ENCODE peak calls at places on chromosomes 4 and X, in nine cellular contexts. One of them, this sample, is unnamed.

GRCh38 chr4:8278009-8278395 is 8.4 kb downstream of the HTRA3 start:
- DNase-seq in HepG2: no peak
- DNase-seq in breast epithelium: no peak
- DNase-seq in K562: no peak
- DNase-seq in SK-N-SH: no peak
- DNase-seq in endothelial cell of umbilical vein: no peak
- DNase-seq in H1: no peak
- DNase-seq in stomach: no peak
- DNase-seq in vagina: no peak
- DNase-seq in this sample: no peak

GRCh38 chr4:152273343-152273742 is 262.5 kb downstream of the FBXW7 start:
- DNase-seq in SK-N-SH: no peak
- DNase-seq in endothelial cell of umbilical vein: no peak
- DNase-seq in vagina: no peak
- DNase-seq in HepG2: no peak
- DNase-seq in H1: no peak
- DNase-seq in K562: no peak
- DNase-seq in breast epithelium: peak; percentile 77
- DNase-seq in stomach: no peak
- DNase-seq in this sample: peak; percentile 45

GRCh38 chr4:145819246-145820181 is 119.1 kb downstream of the ZNF827 start:
- DNase-seq in breast epithelium: no peak
- DNase-seq in endothelial cell of umbilical vein: no peak
- DNase-seq in stomach: no peak
- DNase-seq in vagina: no peak
- DNase-seq in H1: no peak
- DNase-seq in HepG2: no peak
- DNase-seq in SK-N-SH: no peak
- DNase-seq in K562: no peak
- DNase-seq in this sample: no peak

GRCh38 chrX:117978402-117978801 is 138.2 kb downstream of the KLHL13 start:
- DNase-seq in vagina: no peak
- DNase-seq in SK-N-SH: no peak
- DNase-seq in endothelial cell of umbilical vein: no peak
- DNase-seq in H1: no peak
- DNase-seq in breast epithelium: no peak
- DNase-seq in stomach: no peak
- DNase-seq in HepG2: no peak
- DNase-seq in K562: no peak
- DNase-seq in this sample: no peak

GRCh38 chrX:68669094-68669830 is 21.8 kb downstream of the STARD8 start:
- DNase-seq in SK-N-SH: peak; percentile 68
- DNase-seq in stomach: no peak
- DNase-seq in HepG2: no peak
- DNase-seq in vagina: no peak
- DNase-seq in endothelial cell of umbilical vein: no peak
- DNase-seq in K562: peak; percentile 15
- DNase-seq in H1: no peak
- DNase-seq in breast epithelium: no peak
- DNase-seq in this sample: no peak

GRCh38 chr4:118994030-118994429 is 105.4 kb downstream of the SYNPO2 start:
- DNase-seq in endothelial cell of umbilical vein: no peak
- DNase-seq in breast epithelium: no peak
- DNase-seq in H1: no peak
- DNase-seq in HepG2: no peak
- DNase-seq in SK-N-SH: no peak
- DNase-seq in stomach: peak; percentile 38
- DNase-seq in vagina: no peak
- DNase-seq in K562: no peak
- DNase-seq in this sample: peak; percentile 94

GRCh38 chr4:166143227-166143626 is 270.2 kb downstream of the TLL1 start:
- DNase-seq in stomach: no peak
- DNase-seq in HepG2: no peak
- DNase-seq in H1: no peak
- DNase-seq in endothelial cell of umbilical vein: no peak
- DNase-seq in SK-N-SH: no peak
- DNase-seq in vagina: no peak
- DNase-seq in breast epithelium: no peak
- DNase-seq in K562: no peak
- DNase-seq in this sample: no peak

GRCh38 chrX:102067966-102068723 is 57.3 kb upstream of the TCEAL2 start:
- DNase-seq in SK-N-SH: peak; percentile 10
- DNase-seq in stomach: no peak
- DNase-seq in breast epithelium: no peak
- DNase-seq in K562: no peak
- DNase-seq in HepG2: peak; percentile 1
- DNase-seq in H1: no peak
- DNase-seq in vagina: no peak
- DNase-seq in endothelial cell of umbilical vein: peak; percentile 17
- DNase-seq in this sample: no peak

GRCh38 chrX:133497356-133497755 is 82.1 kb upstream of the GPC4 start:
- DNase-seq in endothelial cell of umbilical vein: no peak
- DNase-seq in H1: no peak
- DNase-seq in vagina: no peak
- DNase-seq in HepG2: no peak
- DNase-seq in SK-N-SH: no peak
- DNase-seq in stomach: no peak
- DNase-seq in K562: no peak
- DNase-seq in breast epithelium: no peak
- DNase-seq in this sample: no peak

DNA sequence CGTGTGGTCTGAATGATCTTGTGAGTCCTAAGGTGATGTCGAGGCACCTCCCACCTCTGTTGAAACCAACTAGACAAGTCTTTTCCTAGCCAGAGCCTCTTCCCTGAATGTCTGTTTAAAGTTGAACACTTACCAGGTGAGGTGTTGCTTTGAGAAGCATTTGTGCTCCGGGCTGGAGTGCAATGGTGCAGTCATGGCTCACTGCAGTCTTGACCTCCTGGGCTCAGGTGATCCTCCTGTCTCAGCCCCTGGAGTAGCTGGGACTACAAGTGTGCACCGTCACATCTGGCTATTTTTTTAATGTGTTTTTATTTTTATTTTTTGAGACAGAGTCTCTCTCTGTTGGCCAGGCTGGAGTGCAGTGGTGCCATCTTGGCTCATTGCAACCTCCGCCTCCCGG is 18.1 kb downstream of the RNF4 start:
- DNase-seq in SK-N-SH: no peak
- DNase-seq in HepG2: no peak
- DNase-seq in endothelial cell of umbilical vein: no peak
- DNase-seq in breast epithelium: no peak
- DNase-seq in H1: no peak
- DNase-seq in vagina: no peak
- DNase-seq in K562: no peak
- DNase-seq in stomach: no peak
- DNase-seq in this sample: no peak
- H3K4me1 ChIP-seq in SK-N-SH: peaks cover 12% of the 10 kb centered on the region
- H3K4me1 ChIP-seq in HepG2: peaks cover 14% of the 10 kb centered on the region
- H3K4me1 ChIP-seq in endothelial cell of umbilical vein: peaks cover 45% of the 10 kb centered on the region
- H3K4me1 ChIP-seq in breast epithelium: peaks cover 14% of the 10 kb centered on the region
- H3K4me1 ChIP-seq in H1: no peaks in the 10 kb centered on the region
- H3K4me1 ChIP-seq in vagina: peaks cover 78% of the 10 kb centered on the region
- H3K4me1 ChIP-seq in K562: peaks cover 9% of the 10 kb centered on the region
- H3K4me1 ChIP-seq in stomach: peaks cover 70% of the 10 kb centered on the region
- H3K4me1 ChIP-seq in this sample: peaks cover 75% of the 10 kb centered on the region

GRCh38 chr4:16545656-16546055 is 319.4 kb upstream of the TAPT1 start:
- DNase-seq in breast epithelium: no peak
- DNase-seq in vagina: no peak
- DNase-seq in H1: no peak
- DNase-seq in endothelial cell of umbilical vein: no peak
- DNase-seq in SK-N-SH: no peak
- DNase-seq in HepG2: no peak
- DNase-seq in stomach: no peak
- DNase-seq in K562: no peak
- DNase-seq in this sample: peak; percentile 55

DNA sequence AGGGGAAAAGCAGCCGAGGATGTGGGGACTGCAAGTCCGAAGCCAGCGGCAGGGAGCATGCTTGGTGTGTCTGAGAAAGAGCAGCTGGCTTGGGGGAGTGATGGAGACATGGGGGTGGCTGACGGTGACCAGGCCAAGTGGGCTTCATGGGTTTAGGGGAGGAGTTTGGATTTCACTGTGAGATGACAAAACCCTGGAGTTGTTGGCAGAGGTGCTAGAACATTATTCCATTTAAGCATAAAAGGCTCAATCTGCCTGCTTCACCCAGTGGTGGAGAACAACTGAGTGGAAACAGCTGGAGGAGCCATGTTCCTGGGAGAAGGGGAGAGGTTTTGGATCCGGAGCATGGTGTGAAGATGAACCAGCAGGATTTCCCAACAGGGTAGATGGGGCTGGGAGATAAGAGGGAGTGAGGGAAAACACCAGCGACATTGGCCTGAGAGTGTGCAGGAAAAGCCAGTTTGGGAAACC is 318.0 kb upstream of the TAPT1 start:
- DNase-seq in endothelial cell of umbilical vein: no peak
- DNase-seq in K562: no peak
- DNase-seq in stomach: no peak
- DNase-seq in vagina: no peak
- DNase-seq in H1: no peak
- DNase-seq in HepG2: no peak
- DNase-seq in breast epithelium: no peak
- DNase-seq in SK-N-SH: no peak
- DNase-seq in this sample: peak; percentile 92
- TF ChIP-seq POLR2AphosphoS5 in endothelial cell of umbilical vein: no peak
- TF ChIP-seq POLR2AphosphoS5 in K562: no peak
- TF ChIP-seq POLR2AphosphoS5 in stomach: peak; percentile 12
- TF ChIP-seq POLR2AphosphoS5 in vagina: peak; percentile 7
- TF ChIP-seq POLR2AphosphoS5 in H1: no peak
- TF ChIP-seq POLR2AphosphoS5 in HepG2: no peak
- TF ChIP-seq POLR2AphosphoS5 in breast epithelium: no peak
- TF ChIP-seq POLR2AphosphoS5 in SK-N-SH: no peak
- TF ChIP-seq POLR2AphosphoS5 in this sample: peak; percentile 55

DNA sequence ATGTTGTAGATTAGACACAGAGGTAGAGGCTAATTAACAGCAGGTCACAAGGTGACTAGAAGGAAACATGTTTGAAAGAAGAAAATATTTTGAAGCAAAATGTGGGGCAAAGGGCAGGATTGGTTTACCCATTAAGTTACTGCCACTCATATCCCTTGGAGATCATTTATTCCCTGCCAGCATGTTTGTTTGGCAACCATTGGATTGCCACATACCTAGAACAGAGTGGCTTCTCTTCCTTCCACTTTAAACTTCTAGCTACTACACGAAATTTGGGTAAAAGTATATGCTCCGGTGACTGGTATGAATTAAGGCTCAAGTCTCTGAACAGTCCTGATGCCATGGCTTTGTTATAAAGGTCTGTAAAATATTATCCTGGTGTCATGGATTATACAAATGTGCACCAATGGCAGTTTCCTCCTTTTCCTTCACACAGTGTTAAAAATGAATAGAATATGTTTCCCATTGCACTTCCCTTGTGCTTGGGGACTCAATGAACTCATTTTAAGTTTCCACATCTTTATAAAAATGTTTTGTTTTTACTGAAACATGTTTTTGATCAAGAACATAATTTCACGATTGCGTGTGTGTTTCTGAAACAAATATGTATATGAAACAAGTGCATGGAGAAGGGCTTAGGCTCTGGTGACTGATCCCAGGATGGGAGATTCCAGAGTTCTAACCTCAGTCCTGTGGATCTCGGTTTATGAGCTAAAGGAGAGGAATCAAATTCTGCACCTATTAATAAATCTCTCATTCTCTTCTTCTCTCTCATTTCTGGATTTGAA is 12.3 kb downstream of the BMP3 start:
- DNase-seq in breast epithelium: no peak
- DNase-seq in HepG2: no peak
- DNase-seq in K562: no peak
- DNase-seq in SK-N-SH: no peak
- DNase-seq in stomach: no peak
- DNase-seq in H1: no peak
- DNase-seq in vagina: no peak
- DNase-seq in endothelial cell of umbilical vein: no peak
- DNase-seq in this sample: no peak
- H3K4me1 ChIP-seq in breast epithelium: no peaks in the 10 kb centered on the region
- H3K4me1 ChIP-seq in HepG2: no peaks in the 10 kb centered on the region
- H3K4me1 ChIP-seq in K562: no peaks in the 10 kb centered on the region
- H3K4me1 ChIP-seq in SK-N-SH: no peaks in the 10 kb centered on the region
- H3K4me1 ChIP-seq in stomach: no peaks in the 10 kb centered on the region
- H3K4me1 ChIP-seq in H1: no peaks in the 10 kb centered on the region
- H3K4me1 ChIP-seq in vagina: no peaks in the 10 kb centered on the region
- H3K4me1 ChIP-seq in endothelial cell of umbilical vein: no peaks in the 10 kb centered on the region
- H3K4me1 ChIP-seq in this sample: peaks cover 30% of the 10 kb centered on the region

GRCh38 chr4:123746981-123747380 is 350.4 kb downstream of the SPRY1 start:
- DNase-seq in H1: no peak
- DNase-seq in HepG2: no peak
- DNase-seq in stomach: no peak
- DNase-seq in vagina: no peak
- DNase-seq in endothelial cell of umbilical vein: no peak
- DNase-seq in breast epithelium: no peak
- DNase-seq in K562: no peak
- DNase-seq in SK-N-SH: no peak
- DNase-seq in this sample: no peak
- TF ChIP-seq POLR2AphosphoS5 in H1: no peak
- TF ChIP-seq POLR2AphosphoS5 in HepG2: no peak
- TF ChIP-seq POLR2AphosphoS5 in stomach: no peak
- TF ChIP-seq POLR2AphosphoS5 in vagina: no peak
- TF ChIP-seq POLR2AphosphoS5 in endothelial cell of umbilical vein: no peak
- TF ChIP-seq POLR2AphosphoS5 in breast epithelium: no peak
- TF ChIP-seq POLR2AphosphoS5 in K562: no peak
- TF ChIP-seq POLR2AphosphoS5 in SK-N-SH: no peak
- TF ChIP-seq POLR2AphosphoS5 in this sample: no peak

DNA sequence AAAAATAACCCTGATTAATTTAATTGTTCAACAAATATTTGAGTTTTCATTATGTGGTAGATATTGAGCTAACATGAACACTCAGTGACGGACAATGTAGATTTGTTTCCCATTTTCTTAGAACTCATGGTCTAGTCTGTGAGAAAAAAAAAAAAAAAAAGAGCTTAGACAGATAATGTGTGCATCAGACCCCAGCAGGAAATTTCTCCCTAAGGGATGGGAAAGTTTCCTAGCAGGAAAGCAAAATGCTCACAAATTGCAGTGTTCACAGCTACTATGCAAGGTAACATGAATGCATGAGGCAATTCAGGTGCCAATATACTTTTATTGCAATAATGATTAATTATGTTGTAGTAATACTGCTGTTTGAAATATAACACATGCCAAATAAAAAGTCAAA is 843.2 kb upstream of the SLIT2 start:
- DNase-seq in endothelial cell of umbilical vein: no peak
- DNase-seq in HepG2: no peak
- DNase-seq in stomach: no peak
- DNase-seq in vagina: no peak
- DNase-seq in breast epithelium: no peak
- DNase-seq in SK-N-SH: no peak
- DNase-seq in K562: no peak
- DNase-seq in H1: no peak
- DNase-seq in this sample: no peak
- H3K4me1 ChIP-seq in endothelial cell of umbilical vein: no peaks in the 10 kb centered on the region
- H3K4me1 ChIP-seq in HepG2: no peaks in the 10 kb centered on the region
- H3K4me1 ChIP-seq in stomach: no peaks in the 10 kb centered on the region
- H3K4me1 ChIP-seq in vagina: no peaks in the 10 kb centered on the region
- H3K4me1 ChIP-seq in breast epithelium: no peaks in the 10 kb centered on the region
- H3K4me1 ChIP-seq in SK-N-SH: no peaks in the 10 kb centered on the region
- H3K4me1 ChIP-seq in K562: no peaks in the 10 kb centered on the region
- H3K4me1 ChIP-seq in H1: no peaks in the 10 kb centered on the region
- H3K4me1 ChIP-seq in this sample: no peaks in the 10 kb centered on the region